ENCODE peak calls at places on chromosomes 2 and 18, in eight cellular contexts. Y is effector CD4-positive, alpha-beta T cell; D is lung; Q is stimulated activated CD8-positive, alpha-beta memory T cell treated with anti-CD3 and anti-CD28 coated beads, Interleukin-15, amount 100 ng/mL, for 48 hours; Z is DND-41; I is RKO; B is choroid plexus epithelial cell; H is T-helper 1 cell. X is an unnamed sample.

GRCh38 chr2:41659758-41660157 is 388.1 kb upstream of the PKDCC start:
- DNase-seq in Y (no peak), Z (no peak), Q (no peak), I (no peak), D (no peak), H (no peak), B (no peak), X (no peak)

GRCh38 chr2:54476852-54477251 is 20.7 kb downstream of the SPTBN1 start:
- DNase-seq in I (no peak), H (no peak), B (no peak), D (no peak), Q (no peak), Z (no peak), Y (no peak), X (no peak)

GRCh38 chr2:157880927-157881326 is 4.8 kb upstream of the ACVR1 start:
- DNase-seq in Z (no peak), Q (no peak), H (no peak), D (no peak), B (no peak), Y (no peak), I (no peak), X (no peak)

GRCh38 chr2:197628043-197628500 is 47.3 kb downstream of the RFTN2 start:
- DNase-seq in Q (no peak), D (no peak), I (peak; percentile 5), Z (no peak), H (no peak), Y (no peak), B (peak; percentile 6), X (no peak)

GRCh38 chr2:23445450-23445868 is 60.5 kb downstream of the KLHL29 start:
- DNase-seq in D (no peak), H (no peak), Q (no peak), Z (no peak), I (peak; percentile 82), Y (no peak), B (peak; percentile 80), X (no peak)

GRCh38 chr2:105287692-105288091 is 41.8 kb downstream of the TGFBRAP1 start:
- DNase-seq in H (peak; percentile 32), B (peak; percentile 73), Z (peak; percentile 14), I (peak; percentile 36), Y (no peak), D (no peak), Q (peak; percentile 6), X (no peak)

GRCh38 chr2:217827430-217828201 is 175.2 kb downstream of the TNS1 start:
- DNase-seq in Q (no peak), H (no peak), D (peak; percentile 72), I (no peak), Z (no peak), B (no peak), Y (no peak), X (peak; percentile 41)

GRCh38 chr18:74292541-74292858 is 737 bp upstream of the CYB5A start:
- DNase-seq in H (no peak), Q (no peak), Z (no peak), B (no peak), I (peak; percentile 4), D (no peak), Y (no peak), X (no peak)

GRCh38 chr18:9658111-9658641 is 43.8 kb upstream of the PPP4R1 start:
- DNase-seq in I (no peak), H (no peak), B (no peak), D (no peak), Y (no peak), Z (no peak), Q (no peak), X (no peak)

GRCh38 chr2:191895195-191895594 is 48.3 kb upstream of the CAVIN2 start:
- DNase-seq in Z (no peak), D (no peak), H (no peak), Y (no peak), I (no peak), B (no peak), Q (no peak), X (no peak)

GRCh38 chr18:27674411-27674810 is 489.3 kb upstream of the CHST9 start:
- DNase-seq in D (no peak), I (no peak), Q (no peak), Z (no peak), Y (no peak), H (no peak), B (no peak), X (no peak)

X was measured in mucosa of gallbladder.